ENCODE peak calls at places on chromosomes 11 and 22, in nine cellular contexts. Z, F, K, S, V, C, J, X and O are unnamed samples. For H3K9me3, the result is how much of the 10 kb centered on the place peaks cover.

GRCh38 chr22:37581534-37581933 is 1.6 kb upstream of the LGALS2 start:
- DNase-seq in X (no peak), J (no peak), K (no peak), F (no peak), V (peak), S (no peak), Z (peak), C (no peak), O (no peak)

GRCh38 chr11:2816941-2817421 is 68.6 kb downstream of the CDKN1C start:
- DNase-seq in J (no peak), C (no peak), X (no peak), S (no peak), F (peak), V (no peak), K (no peak), Z (peak), O (no peak)

GRCh38 chr22:44671742-44672141 is 30.3 kb upstream of the PRR5 start:
- DNase-seq in K (no peak), V (no peak), Z (no peak), S (no peak), X (no peak), F (no peak), J (no peak), C (no peak), O (no peak)

GRCh38 chr22:45183974-45184373 is 20.2 kb downstream of the NUP50 start:
- DNase-seq in J (no peak), S (no peak), V (no peak), X (no peak), C (no peak), F (no peak), K (no peak), Z (no peak), O (no peak)

GRCh38 chr11:82899957-82900276 is 313 bp downstream of the PRCP start:
- DNase-seq in X (no peak), S (no peak), J (no peak), C (no peak), Z (no peak), K (no peak), F (no peak), V (no peak), O (no peak)

GRCh38 chr11:93407777-93408401 is 77.3 kb downstream of the DEUP1 start:
- DNase-seq in Z (no peak), S (no peak), C (no peak), V (no peak), K (no peak), F (no peak), X (no peak), J (no peak), O (no peak)

GRCh38 chr22:32206774-32207758 is 2.2 kb upstream of the RFPL2 start:
- DNase-seq in K (no peak), F (no peak), Z (no peak), X (peak), C (no peak), V (peak), J (no peak), S (peak), O (no peak)

GRCh38 chr11:113618360-113618759 is 87.7 kb downstream of the TMPRSS5 start:
- DNase-seq in C (no peak), J (no peak), X (no peak), Z (no peak), K (no peak), F (no peak), V (no peak), S (no peak), O (no peak)

GRCh38 chr11:59187587-59187986 is 15.7 kb downstream of the DTX4 start:
- DNase-seq in V (no peak), S (no peak), Z (peak), C (no peak), K (no peak), X (no peak), F (peak), J (peak), O (no peak)

GRCh38 chr22:18954333-18954732 is 18.2 kb upstream of the PRODH start:
- DNase-seq in X (peak), C (peak), J (no peak), F (peak), S (peak), V (peak), Z (peak), K (peak), O (peak)

GRCh38 chr11:122978303-122978620 is 3.4 kb downstream of the BSX start:
- DNase-seq in K (no peak), C (no peak), S (no peak), J (no peak), V (no peak), X (no peak), F (no peak), Z (no peak), O (no peak)

GRCh38 chr11:122977455-122978302 is 4.0 kb downstream of the BSX start:
- DNase-seq in C (no peak), V (no peak), S (no peak), Z (no peak), J (no peak), K (no peak), X (no peak), F (no peak), O (no peak)

GRCh38 chr11:122976734-122977454 is 4.7 kb downstream of the BSX start:
- DNase-seq in Z (no peak), X (no peak), F (no peak), K (no peak), V (no peak), C (no peak), J (no peak), S (no peak), O (no peak)

GRCh38 chr11:122979815-122980656 is 1.6 kb downstream of the BSX start:
- DNase-seq in F (no peak), S (no peak), X (no peak), Z (no peak), C (no peak), V (no peak), J (no peak), K (no peak), O (no peak)

GRCh38 chr11:122979103-122979814 is 2.4 kb downstream of the BSX start:
- DNase-seq in X (no peak), J (no peak), F (no peak), Z (no peak), K (no peak), S (no peak), C (no peak), V (no peak), O (no peak)
- H3K9me3 ChIP-seq in X (under half), J (under half), F (under half), Z (under half), K (under half), S (under half), C (under half), V (under half), O (under half)

DNA sequence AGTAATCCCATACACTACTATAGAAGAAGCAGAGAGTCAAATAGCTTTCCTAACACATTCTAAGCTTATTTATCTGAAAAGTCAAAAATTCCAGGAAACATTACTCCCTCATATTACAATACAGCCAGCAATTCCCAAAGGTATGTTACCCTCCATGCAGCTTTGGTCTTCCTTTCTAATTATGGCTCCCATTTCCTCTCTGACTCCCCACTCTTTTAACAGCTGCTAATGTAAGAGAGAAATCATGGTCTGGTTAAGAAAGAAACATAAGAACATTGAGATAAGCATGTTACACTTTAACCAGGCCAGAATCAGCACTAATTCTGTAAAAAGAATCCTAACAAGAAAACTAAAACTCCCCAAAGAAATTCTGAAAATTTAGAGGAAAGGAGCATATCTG is 6.8 kb downstream of the PPP2R1B start:
- DNase-seq in S (no peak), J (no peak), X (no peak), Z (no peak), F (no peak), V (no peak), C (no peak), K (no peak), O (no peak)
- H3K9me3 ChIP-seq in S (under half), J (under half), X (under half), Z (under half), F (under half), V (under half), C (under half), K (under half), O (under half)

GRCh38 chr11:132563050-132563449 is 969.3 kb downstream of the OPCML start:
- DNase-seq in Z (no peak), J (no peak), X (no peak), V (no peak), C (no peak), S (no peak), F (no peak), K (no peak), O (no peak)

GRCh38 chr11:132561937-132562336 is 970.4 kb downstream of the OPCML start:
- DNase-seq in K (no peak), F (no peak), X (no peak), V (no peak), C (no peak), S (no peak), J (no peak), Z (no peak), O (no peak)

GRCh38 chr11:132559371-132560036 is 972.8 kb downstream of the OPCML start:
- DNase-seq in Z (no peak), F (no peak), V (no peak), S (no peak), K (no peak), C (no peak), J (no peak), X (no peak), O (no peak)

DNA sequence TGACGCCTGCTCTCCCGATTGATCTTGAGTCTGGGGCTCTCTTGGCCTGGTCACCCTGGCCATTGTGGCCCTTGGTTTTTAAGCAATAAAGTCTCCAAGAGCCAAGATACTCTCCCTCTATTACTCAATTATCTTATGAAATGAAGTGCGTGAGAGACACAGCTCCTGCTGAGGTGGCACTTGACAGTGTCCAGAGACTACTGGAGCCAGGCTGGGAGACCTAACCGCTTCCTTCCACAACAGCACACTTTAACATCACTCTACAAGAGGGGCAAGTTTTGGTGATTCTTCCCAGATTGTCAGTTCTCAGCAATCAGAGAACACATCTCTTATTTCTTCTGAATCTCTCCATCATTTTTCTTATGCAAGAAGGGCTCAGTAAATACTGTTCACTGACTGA is 968.2 kb downstream of the OPCML start:
- DNase-seq in Z (no peak), C (no peak), F (no peak), V (no peak), K (no peak), S (no peak), X (no peak), J (no peak), O (no peak)
- H3K9me3 ChIP-seq in Z (under half), C (under half), F (under half), V (under half), K (under half), S (under half), X (under half), J (under half), O (under half)

GRCh38 chr11:16335236-16335962 is 20.9 kb downstream of the SOX6 start:
- DNase-seq in Z (no peak), V (no peak), F (no peak), J (no peak), X (no peak), K (no peak), S (no peak), C (no peak), O (no peak)

GRCh38 chr11:16336721-16337120 is 19.6 kb downstream of the SOX6 start:
- DNase-seq in F (no peak), K (no peak), J (no peak), C (no peak), V (no peak), X (no peak), S (no peak), Z (no peak), O (no peak)

GRCh38 chr11:16338397-16338796 is 17.9 kb downstream of the SOX6 start:
- DNase-seq in S (no peak), C (no peak), J (no peak), X (no peak), K (no peak), Z (no peak), V (no peak), F (peak), O (no peak)

GRCh38 chr11:16341853-16342252 is 14.5 kb downstream of the SOX6 start:
- DNase-seq in K (no peak), F (no peak), C (no peak), J (no peak), S (no peak), Z (no peak), V (no peak), X (no peak), O (no peak)

DNA sequence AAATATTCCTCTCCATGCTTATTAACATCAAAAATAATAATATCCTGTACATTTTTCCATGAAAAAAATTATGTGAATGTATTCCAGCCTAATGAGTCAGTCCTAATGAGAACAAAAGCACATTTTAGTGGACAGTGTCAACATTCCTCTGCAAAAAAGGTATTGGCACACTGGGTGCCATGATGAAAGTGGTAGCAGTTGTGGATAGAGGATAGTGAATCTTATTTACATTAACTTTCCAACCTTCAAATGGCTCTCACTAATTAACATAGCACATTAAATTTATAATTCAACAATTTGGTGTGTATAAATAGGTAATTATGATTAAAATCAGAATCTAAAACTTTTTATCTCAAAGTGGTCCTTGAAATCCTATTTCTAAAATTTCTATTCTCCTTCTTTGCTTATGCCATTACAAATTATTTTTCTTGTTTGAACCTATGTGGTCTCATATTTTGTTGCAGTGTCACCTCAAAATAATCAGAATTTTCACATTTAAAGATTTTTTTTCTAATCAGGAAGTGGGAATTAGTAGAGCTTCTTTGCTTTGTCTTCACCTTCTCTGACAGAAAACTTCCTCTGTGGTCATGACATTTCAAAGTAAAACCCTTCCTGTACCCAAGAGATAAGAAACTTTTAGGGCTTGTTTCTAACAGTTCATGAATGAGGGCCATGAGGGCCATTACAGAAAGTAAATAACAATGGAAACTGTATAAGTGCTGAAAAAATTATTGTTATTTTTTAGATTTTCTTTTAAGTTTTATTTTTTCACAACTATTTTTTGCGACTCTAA is 18.7 kb downstream of the SOX6 start:
- DNase-seq in J (no peak), K (no peak), V (no peak), Z (no peak), C (no peak), X (no peak), F (no peak), S (peak), O (no peak)
- H3K9me3 ChIP-seq in J (under half), K (under half), V (under half), Z (under half), C (under half), X (under half), F (under half), S (under half), O (under half)

GRCh38 chr11:133525976-133526375 is 6.3 kb downstream of the OPCML start:
- DNase-seq in V (no peak), K (no peak), Z (no peak), J (no peak), C (no peak), X (no peak), S (no peak), F (no peak), O (no peak)
- H3K9me3 ChIP-seq in V (under half), K (under half), Z (under half), J (under half), C (under half), X (under half), S (under half), F (half or more), O (under half)

GRCh38 chr22:47392054-47392347 is 629.6 kb downstream of the TBC1D22A start:
- DNase-seq in F (no peak), C (no peak), J (no peak), K (no peak), X (no peak), Z (no peak), S (no peak), V (peak), O (no peak)

GRCh38 chr22:47391169-47392053 is 629.0 kb downstream of the TBC1D22A start:
- DNase-seq in F (no peak), X (no peak), K (no peak), C (no peak), J (no peak), V (no peak), Z (no peak), S (no peak), O (no peak)

GRCh38 chr22:47393191-47393590 is 630.7 kb downstream of the TBC1D22A start:
- DNase-seq in Z (no peak), V (peak), K (peak), S (no peak), C (no peak), J (no peak), F (no peak), X (no peak), O (no peak)

GRCh38 chr22:47394504-47395440 is 632.3 kb downstream of the TBC1D22A start:
- DNase-seq in J (no peak), V (peak), F (no peak), K (no peak), Z (no peak), S (no peak), C (no peak), X (no peak), O (no peak)

GRCh38 chr22:47392729-47393128 is 630.3 kb downstream of the TBC1D22A start:
- DNase-seq in V (peak), X (no peak), F (no peak), S (no peak), K (peak), Z (no peak), J (no peak), C (no peak), O (no peak)
- H3K9me3 ChIP-seq in V (under half), X (under half), F (under half), S (under half), K (under half), Z (under half), J (under half), C (under half), O (under half)

DNA sequence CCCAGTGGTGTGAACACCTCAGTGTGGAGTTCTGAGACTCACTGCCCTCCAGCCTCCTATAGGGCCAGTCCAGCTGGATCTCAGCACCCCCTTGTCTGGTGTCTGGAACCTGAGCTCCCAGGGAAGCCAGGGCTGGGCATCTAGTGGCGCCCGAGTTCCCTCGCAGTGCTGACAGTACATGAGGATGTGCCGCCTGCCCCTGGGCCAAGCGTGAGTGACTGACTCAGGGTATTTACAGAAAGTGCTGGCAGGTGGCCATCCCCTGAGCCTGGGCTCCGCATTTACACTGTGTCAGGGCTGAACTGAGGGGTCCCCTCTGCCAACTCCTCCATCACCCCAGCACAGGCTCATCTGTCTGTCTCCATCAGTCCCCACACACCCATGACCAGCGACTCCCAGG is 185.3 kb downstream of the BRD1 start:
- DNase-seq in S (no peak), F (no peak), V (no peak), K (no peak), X (no peak), Z (no peak), J (no peak), C (no peak), O (no peak)
- H3K9me3 ChIP-seq in S (under half), F (half or more), V (under half), K (under half), X (under half), Z (under half), J (under half), C (under half), O (under half)

DNA sequence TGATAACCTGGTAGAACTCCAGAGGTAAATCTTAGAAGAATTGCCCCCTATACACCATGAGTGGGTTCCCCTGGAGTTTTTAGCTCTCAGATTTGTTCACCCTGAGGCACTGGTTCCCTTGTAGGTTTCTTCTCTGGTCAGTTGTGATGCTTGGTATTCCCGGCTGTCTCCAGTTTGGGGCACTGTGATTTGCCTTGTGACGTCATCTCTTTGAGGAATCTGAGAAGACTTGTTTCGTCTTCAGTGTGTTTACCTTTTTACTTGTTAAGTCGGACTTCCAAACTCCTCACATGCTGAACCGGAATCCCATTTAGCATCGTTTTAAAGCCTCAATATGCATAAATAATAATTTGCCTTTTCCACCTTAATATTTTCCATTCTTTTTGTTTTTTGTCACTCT is 54.4 kb downstream of the CECR2 start:
- DNase-seq in F (no peak), K (no peak), J (no peak), C (no peak), X (no peak), Z (no peak), S (no peak), V (no peak), O (no peak)
- H3K9me3 ChIP-seq in F (under half), K (under half), J (under half), C (under half), X (under half), Z (under half), S (under half), V (under half), O (under half)